ENCODE peak calls at places on chromosomes 16 and 17, in five cellular contexts. One of them, this sample, is unnamed.

GRCh38 chr16:29757950-29758466 is 12.2 kb upstream of the C16orf54 start:
- DNase-seq in GM20000: no peak
- DNase-seq in suprapubic skin: no peak
- DNase-seq in bronchial epithelial cell: no peak
- DNase-seq in brain microvascular endothelial cell: peak
- DNase-seq in this sample: no peak

GRCh38 chr17:9402590-9403199 is 172.9 kb downstream of the STX8 start:
- DNase-seq in GM20000: peak
- DNase-seq in suprapubic skin: no peak
- DNase-seq in bronchial epithelial cell: peak
- DNase-seq in brain microvascular endothelial cell: peak
- DNase-seq in this sample: no peak

GRCh38 chr17:47368262-47368661 is 44.5 kb downstream of the EFCAB13 start:
- DNase-seq in GM20000: no peak
- DNase-seq in suprapubic skin: no peak
- DNase-seq in bronchial epithelial cell: no peak
- DNase-seq in brain microvascular endothelial cell: no peak
- DNase-seq in this sample: no peak

GRCh38 chr16:11005611-11005975 is 61.2 kb downstream of the CLEC16A start:
- DNase-seq in GM20000: no peak
- DNase-seq in suprapubic skin: no peak
- DNase-seq in bronchial epithelial cell: peak
- DNase-seq in brain microvascular endothelial cell: no peak
- DNase-seq in this sample: no peak

GRCh38 chr17:77019955-77020379 is 120.8 kb upstream of the SEC14L1 start:
- DNase-seq in GM20000: no peak
- DNase-seq in suprapubic skin: no peak
- DNase-seq in bronchial epithelial cell: no peak
- DNase-seq in brain microvascular endothelial cell: no peak
- DNase-seq in this sample: no peak

GRCh38 chr17:54948380-54948779 is 20.1 kb downstream of the COX11 start:
- DNase-seq in GM20000: no peak
- DNase-seq in suprapubic skin: no peak
- DNase-seq in bronchial epithelial cell: peak
- DNase-seq in brain microvascular endothelial cell: peak
- DNase-seq in this sample: no peak

GRCh38 chr16:75087040-75087979 is 29.3 kb downstream of the LDHD start:
- DNase-seq in GM20000: no peak
- DNase-seq in suprapubic skin: no peak
- DNase-seq in bronchial epithelial cell: peak
- DNase-seq in brain microvascular endothelial cell: no peak
- DNase-seq in this sample: no peak

GRCh38 chr17:5877948-5878347 is 192.2 kb upstream of the WSCD1 start:
- DNase-seq in GM20000: no peak
- DNase-seq in suprapubic skin: peak
- DNase-seq in bronchial epithelial cell: no peak
- DNase-seq in brain microvascular endothelial cell: no peak
- DNase-seq in this sample: no peak

GRCh38 chr16:85441189-85441889 is 171.8 kb upstream of the GSE1 start:
- DNase-seq in GM20000: no peak
- DNase-seq in suprapubic skin: no peak
- DNase-seq in bronchial epithelial cell: no peak
- DNase-seq in brain microvascular endothelial cell: no peak
- DNase-seq in this sample: no peak

GRCh38 chr17:79800325-79801155 is 3.7 kb upstream of the CBX8 start:
- DNase-seq in GM20000: peak
- DNase-seq in suprapubic skin: no peak
- DNase-seq in bronchial epithelial cell: no peak
- DNase-seq in brain microvascular endothelial cell: peak
- DNase-seq in this sample: no peak

GRCh38 chr17:2809337-2809736 is 13.1 kb downstream of the RAP1GAP2 start:
- DNase-seq in GM20000: no peak
- DNase-seq in suprapubic skin: no peak
- DNase-seq in bronchial epithelial cell: no peak
- DNase-seq in brain microvascular endothelial cell: no peak
- DNase-seq in this sample: no peak

GRCh38 chr17:72587773-72588511 is 467.1 kb downstream of the SOX9 start:
- DNase-seq in GM20000: peak
- DNase-seq in suprapubic skin: no peak
- DNase-seq in bronchial epithelial cell: peak
- DNase-seq in brain microvascular endothelial cell: peak
- DNase-seq in this sample: no peak

GRCh38 chr16:28902909-28903308 is 22.1 kb downstream of the RABEP2 start:
- DNase-seq in GM20000: no peak
- DNase-seq in suprapubic skin: no peak
- DNase-seq in bronchial epithelial cell: no peak
- DNase-seq in brain microvascular endothelial cell: no peak
- DNase-seq in this sample: no peak

GRCh38 chr16:1537763-1538289 is 4.4 kb downstream of the TMEM204 start:
- DNase-seq in GM20000: no peak
- DNase-seq in suprapubic skin: no peak
- DNase-seq in bronchial epithelial cell: no peak
- DNase-seq in brain microvascular endothelial cell: no peak
- DNase-seq in this sample: no peak

GRCh38 chr17:78268960-78269892 is 37.8 kb downstream of the TMEM235 start:
- DNase-seq in GM20000: no peak
- DNase-seq in suprapubic skin: no peak
- DNase-seq in bronchial epithelial cell: no peak
- DNase-seq in brain microvascular endothelial cell: no peak
- DNase-seq in this sample: no peak

GRCh38 chr16:27840311-27841060 is 223.0 kb downstream of the GSG1L start:
- DNase-seq in GM20000: no peak
- DNase-seq in suprapubic skin: peak
- DNase-seq in bronchial epithelial cell: no peak
- DNase-seq in brain microvascular endothelial cell: no peak
- DNase-seq in this sample: peak

GRCh38 chr17:34154916-34155730 is 100.0 kb upstream of the CCL2 start:
- DNase-seq in GM20000: no peak
- DNase-seq in suprapubic skin: no peak
- DNase-seq in bronchial epithelial cell: no peak
- DNase-seq in brain microvascular endothelial cell: no peak
- DNase-seq in this sample: no peak

GRCh38 chr16:65406076-65406475 is 284.2 kb upstream of the CDH11 start:
- DNase-seq in GM20000: no peak
- DNase-seq in suprapubic skin: no peak
- DNase-seq in bronchial epithelial cell: no peak
- DNase-seq in brain microvascular endothelial cell: no peak
- DNase-seq in this sample: no peak

GRCh38 chr17:27283057-27283456 is 10.9 kb upstream of the WSB1 start:
- DNase-seq in GM20000: no peak
- DNase-seq in suprapubic skin: no peak
- DNase-seq in bronchial epithelial cell: no peak
- DNase-seq in brain microvascular endothelial cell: no peak
- DNase-seq in this sample: no peak
- TF ChIP-seq CTCF in GM20000: no peak
- TF ChIP-seq CTCF in suprapubic skin: no peak
- TF ChIP-seq CTCF in bronchial epithelial cell: no peak
- TF ChIP-seq CTCF in brain microvascular endothelial cell: no peak
- TF ChIP-seq CTCF in this sample: no peak

DNA sequence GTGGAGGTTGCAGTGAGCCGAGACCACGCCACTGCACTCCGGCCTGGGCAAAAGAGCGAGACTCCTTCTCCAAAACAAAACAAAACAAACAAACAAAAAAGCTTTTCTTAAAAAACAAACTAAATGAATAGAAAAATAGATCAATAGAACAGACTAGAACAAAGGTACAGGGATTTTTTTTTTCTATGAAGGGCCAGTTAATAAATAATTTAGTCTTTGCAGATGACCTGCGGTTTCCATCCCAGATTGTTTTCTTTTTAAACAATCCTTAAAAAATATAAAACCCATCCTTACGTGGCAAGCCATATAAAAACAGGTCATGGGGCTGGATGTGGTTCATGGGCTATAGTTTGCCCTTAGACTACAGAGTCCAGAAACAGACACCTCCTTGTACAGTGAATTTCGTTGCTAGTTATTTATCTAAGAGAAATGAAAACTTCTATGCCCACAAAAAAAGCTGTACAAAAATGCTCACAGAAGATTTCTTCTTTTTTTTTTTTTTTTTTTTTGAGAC is 45.4 kb downstream of the CREBBP start:
- DNase-seq in GM20000: no peak
- DNase-seq in suprapubic skin: no peak
- DNase-seq in bronchial epithelial cell: no peak
- DNase-seq in brain microvascular endothelial cell: no peak
- DNase-seq in this sample: no peak
- TF ChIP-seq CTCF in GM20000: no peak
- TF ChIP-seq CTCF in suprapubic skin: no peak
- TF ChIP-seq CTCF in bronchial epithelial cell: no peak
- TF ChIP-seq CTCF in brain microvascular endothelial cell: no peak
- TF ChIP-seq CTCF in this sample: no peak

GRCh38 chr16:67101683-67102082 is 8.1 kb upstream of the PHAF1 start:
- DNase-seq in GM20000: no peak
- DNase-seq in suprapubic skin: no peak
- DNase-seq in bronchial epithelial cell: no peak
- DNase-seq in brain microvascular endothelial cell: no peak
- DNase-seq in this sample: no peak

GRCh38 chr16:67105251-67105650 is 4.5 kb upstream of the PHAF1 start:
- DNase-seq in GM20000: no peak
- DNase-seq in suprapubic skin: no peak
- DNase-seq in bronchial epithelial cell: no peak
- DNase-seq in brain microvascular endothelial cell: no peak
- DNase-seq in this sample: peak

GRCh38 chr16:67105881-67106280 is 3.9 kb upstream of the PHAF1 start:
- DNase-seq in GM20000: no peak
- DNase-seq in suprapubic skin: no peak
- DNase-seq in bronchial epithelial cell: no peak
- DNase-seq in brain microvascular endothelial cell: no peak
- DNase-seq in this sample: no peak

GRCh38 chr16:67104845-67105244 is 4.9 kb upstream of the PHAF1 start:
- DNase-seq in GM20000: no peak
- DNase-seq in suprapubic skin: no peak
- DNase-seq in bronchial epithelial cell: peak
- DNase-seq in brain microvascular endothelial cell: no peak
- DNase-seq in this sample: no peak

GRCh38 chr16:67104061-67104460 is 5.7 kb upstream of the PHAF1 start:
- DNase-seq in GM20000: no peak
- DNase-seq in suprapubic skin: no peak
- DNase-seq in bronchial epithelial cell: no peak
- DNase-seq in brain microvascular endothelial cell: no peak
- DNase-seq in this sample: no peak
- TF ChIP-seq CTCF in GM20000: no peak
- TF ChIP-seq CTCF in suprapubic skin: no peak
- TF ChIP-seq CTCF in bronchial epithelial cell: peak
- TF ChIP-seq CTCF in brain microvascular endothelial cell: peak
- TF ChIP-seq CTCF in this sample: peak

GRCh38 chr17:81601525-81602120 is 35.3 kb downstream of the NPLOC4 start:
- DNase-seq in GM20000: peak
- DNase-seq in suprapubic skin: no peak
- DNase-seq in bronchial epithelial cell: peak
- DNase-seq in brain microvascular endothelial cell: peak
- DNase-seq in this sample: no peak
- TF ChIP-seq CTCF in GM20000: peak
- TF ChIP-seq CTCF in suprapubic skin: peak
- TF ChIP-seq CTCF in bronchial epithelial cell: peak
- TF ChIP-seq CTCF in brain microvascular endothelial cell: peak
- TF ChIP-seq CTCF in this sample: peak

DNA sequence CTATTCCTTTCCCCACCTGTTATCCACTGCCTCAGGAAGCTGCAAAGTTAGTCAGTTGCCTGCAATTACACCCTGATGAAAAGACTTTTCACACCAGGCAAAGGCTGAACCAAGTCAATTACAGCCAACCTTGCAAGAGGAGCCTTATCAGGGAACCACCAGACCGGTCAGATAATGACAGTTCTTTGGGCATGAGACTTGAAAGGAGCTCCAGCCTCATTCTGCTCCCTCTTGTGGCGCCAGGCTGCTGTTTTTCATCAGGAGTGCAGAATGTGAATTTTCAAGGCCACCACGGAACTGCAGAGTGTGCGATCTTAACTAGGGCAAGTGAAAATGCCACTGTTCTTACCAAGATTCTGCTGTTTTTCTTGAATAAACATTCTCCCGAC is 22.5 kb downstream of the DNAI2 start:
- DNase-seq in GM20000: peak
- DNase-seq in suprapubic skin: no peak
- DNase-seq in bronchial epithelial cell: peak
- DNase-seq in brain microvascular endothelial cell: peak
- DNase-seq in this sample: no peak
- TF ChIP-seq CTCF in GM20000: no peak
- TF ChIP-seq CTCF in suprapubic skin: peak
- TF ChIP-seq CTCF in bronchial epithelial cell: peak
- TF ChIP-seq CTCF in brain microvascular endothelial cell: peak
- TF ChIP-seq CTCF in this sample: peak

DNA sequence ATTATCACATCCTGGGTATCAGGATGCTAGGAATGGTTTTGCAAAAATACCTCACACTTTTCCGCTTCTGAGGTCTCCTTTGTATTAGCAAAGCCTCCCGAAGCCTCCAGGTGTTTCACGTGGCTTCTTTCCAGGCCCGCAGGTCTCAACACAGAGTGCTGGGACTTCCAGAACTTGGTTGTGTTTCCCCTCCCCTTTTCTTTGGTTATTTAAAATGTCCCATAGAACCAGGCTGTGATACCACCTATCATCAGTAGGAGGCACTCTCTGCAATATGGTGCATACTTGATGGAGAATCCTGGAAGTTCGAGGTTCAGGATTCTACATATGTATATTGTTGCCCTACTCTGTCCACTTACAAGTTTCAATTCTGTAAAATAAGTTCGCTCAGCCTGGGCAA is 28.8 kb downstream of the ATP2C2 start:
- DNase-seq in GM20000: no peak
- DNase-seq in suprapubic skin: no peak
- DNase-seq in bronchial epithelial cell: no peak
- DNase-seq in brain microvascular endothelial cell: no peak
- DNase-seq in this sample: no peak
- TF ChIP-seq CTCF in GM20000: no peak
- TF ChIP-seq CTCF in suprapubic skin: no peak
- TF ChIP-seq CTCF in bronchial epithelial cell: peak
- TF ChIP-seq CTCF in brain microvascular endothelial cell: peak
- TF ChIP-seq CTCF in this sample: peak

GRCh38 chr16:53501216-53501859 is 1.7 kb downstream of the AKTIP start:
- DNase-seq in GM20000: no peak
- DNase-seq in suprapubic skin: no peak
- DNase-seq in bronchial epithelial cell: no peak
- DNase-seq in brain microvascular endothelial cell: no peak
- DNase-seq in this sample: no peak

GRCh38 chr16:53502331-53503269 is at the start of gene AKTIP:
- DNase-seq in GM20000: peak
- DNase-seq in suprapubic skin: peak
- DNase-seq in bronchial epithelial cell: peak
- DNase-seq in brain microvascular endothelial cell: peak
- DNase-seq in this sample: no peak

GRCh38 chr16:53504665-53505064 is 1.7 kb upstream of the AKTIP start:
- DNase-seq in GM20000: no peak
- DNase-seq in suprapubic skin: no peak
- DNase-seq in bronchial epithelial cell: peak
- DNase-seq in brain microvascular endothelial cell: peak
- DNase-seq in this sample: no peak

GRCh38 chr16:53504161-53504663 is 1.2 kb upstream of the AKTIP start:
- DNase-seq in GM20000: no peak
- DNase-seq in suprapubic skin: no peak
- DNase-seq in bronchial epithelial cell: no peak
- DNase-seq in brain microvascular endothelial cell: peak
- DNase-seq in this sample: no peak

GRCh38 chr16:53503270-53503911 is 382 bp upstream of the AKTIP start:
- DNase-seq in GM20000: peak
- DNase-seq in suprapubic skin: peak
- DNase-seq in bronchial epithelial cell: peak
- DNase-seq in brain microvascular endothelial cell: peak
- DNase-seq in this sample: peak
- TF ChIP-seq CTCF in GM20000: no peak
- TF ChIP-seq CTCF in suprapubic skin: no peak
- TF ChIP-seq CTCF in bronchial epithelial cell: no peak
- TF ChIP-seq CTCF in brain microvascular endothelial cell: no peak
- TF ChIP-seq CTCF in this sample: no peak